ENCODE peak calls at places on chromosomes 1 and 21, in four cellular contexts. One of them, this sample, is unnamed.

GRCh38 chr1:17437260-17438175 is 2.0 kb downstream of the RCC2 start:
- DNase-seq in cardiac fibroblast: peak
- DNase-seq in hepatocyte: peak
- DNase-seq in fibroblast of pulmonary artery: peak
- DNase-seq in this sample: peak

GRCh38 chr1:117842408-117843170 is 86.8 kb downstream of the GDAP2 start:
- DNase-seq in cardiac fibroblast: no peak
- DNase-seq in hepatocyte: no peak
- DNase-seq in fibroblast of pulmonary artery: no peak
- DNase-seq in this sample: no peak

GRCh38 chr1:55375617-55376258 is 160.6 kb upstream of the USP24 start:
- DNase-seq in cardiac fibroblast: peak
- DNase-seq in fibroblast of pulmonary artery: peak
- DNase-seq in hepatocyte: peak
- DNase-seq in this sample: peak

GRCh38 chr1:43134640-43135039 is 37.5 kb downstream of the EBNA1BP2 start:
- DNase-seq in cardiac fibroblast: no peak
- DNase-seq in fibroblast of pulmonary artery: no peak
- DNase-seq in hepatocyte: no peak
- DNase-seq in this sample: no peak

GRCh38 chr1:178101654-178102053 is 7.8 kb downstream of the RASAL2 start:
- DNase-seq in fibroblast of pulmonary artery: peak
- DNase-seq in cardiac fibroblast: peak
- DNase-seq in hepatocyte: peak
- DNase-seq in this sample: no peak

GRCh38 chr1:3307359-3307758 is 147.1 kb upstream of the ARHGEF16 start:
- DNase-seq in fibroblast of pulmonary artery: no peak
- DNase-seq in cardiac fibroblast: no peak
- DNase-seq in hepatocyte: no peak
- DNase-seq in this sample: no peak

GRCh38 chr1:43975249-43975961 is 645 bp downstream of the ATP6V0B start:
- DNase-seq in cardiac fibroblast: peak
- DNase-seq in hepatocyte: peak
- DNase-seq in fibroblast of pulmonary artery: peak
- DNase-seq in this sample: no peak

GRCh38 chr1:45205000-45205909 is 1.1 kb downstream of the ZSWIM5 start:
- DNase-seq in fibroblast of pulmonary artery: peak
- DNase-seq in hepatocyte: peak
- DNase-seq in cardiac fibroblast: peak
- DNase-seq in this sample: peak

GRCh38 chr1:23664837-23665795 is 26.5 kb upstream of the RPL11 start:
- DNase-seq in fibroblast of pulmonary artery: peak
- DNase-seq in hepatocyte: no peak
- DNase-seq in cardiac fibroblast: peak
- DNase-seq in this sample: peak

GRCh38 chr1:153612755-153613331 is at the start of gene S100A16:
- DNase-seq in cardiac fibroblast: peak
- DNase-seq in hepatocyte: peak
- DNase-seq in fibroblast of pulmonary artery: peak
- DNase-seq in this sample: peak

GRCh38 chr1:53390261-53390660 is 62.4 kb upstream of the LRP8 start:
- DNase-seq in fibroblast of pulmonary artery: no peak
- DNase-seq in cardiac fibroblast: no peak
- DNase-seq in hepatocyte: no peak
- DNase-seq in this sample: no peak

GRCh38 chr1:9867408-9868243 is 42.4 kb downstream of the CTNNBIP1 start:
- DNase-seq in hepatocyte: peak
- DNase-seq in fibroblast of pulmonary artery: peak
- DNase-seq in cardiac fibroblast: peak
- DNase-seq in this sample: peak

GRCh38 chr1:25774921-25775774 is 24.8 kb upstream of the SELENON start:
- DNase-seq in cardiac fibroblast: no peak
- DNase-seq in hepatocyte: no peak
- DNase-seq in fibroblast of pulmonary artery: no peak
- DNase-seq in this sample: no peak

GRCh38 chr21:14678987-14679574 is 133.0 kb upstream of the SAMSN1 start:
- DNase-seq in cardiac fibroblast: no peak
- DNase-seq in hepatocyte: no peak
- DNase-seq in fibroblast of pulmonary artery: no peak
- DNase-seq in this sample: no peak

GRCh38 chr1:205518616-205519540 is 14.4 kb downstream of the CDK18 start:
- DNase-seq in fibroblast of pulmonary artery: no peak
- DNase-seq in hepatocyte: no peak
- DNase-seq in cardiac fibroblast: no peak
- DNase-seq in this sample: no peak

GRCh38 chr1:2412773-2413494 is 570 bp upstream of the PEX10 start:
- DNase-seq in hepatocyte: peak
- DNase-seq in fibroblast of pulmonary artery: peak
- DNase-seq in cardiac fibroblast: no peak
- DNase-seq in this sample: no peak

DNA sequence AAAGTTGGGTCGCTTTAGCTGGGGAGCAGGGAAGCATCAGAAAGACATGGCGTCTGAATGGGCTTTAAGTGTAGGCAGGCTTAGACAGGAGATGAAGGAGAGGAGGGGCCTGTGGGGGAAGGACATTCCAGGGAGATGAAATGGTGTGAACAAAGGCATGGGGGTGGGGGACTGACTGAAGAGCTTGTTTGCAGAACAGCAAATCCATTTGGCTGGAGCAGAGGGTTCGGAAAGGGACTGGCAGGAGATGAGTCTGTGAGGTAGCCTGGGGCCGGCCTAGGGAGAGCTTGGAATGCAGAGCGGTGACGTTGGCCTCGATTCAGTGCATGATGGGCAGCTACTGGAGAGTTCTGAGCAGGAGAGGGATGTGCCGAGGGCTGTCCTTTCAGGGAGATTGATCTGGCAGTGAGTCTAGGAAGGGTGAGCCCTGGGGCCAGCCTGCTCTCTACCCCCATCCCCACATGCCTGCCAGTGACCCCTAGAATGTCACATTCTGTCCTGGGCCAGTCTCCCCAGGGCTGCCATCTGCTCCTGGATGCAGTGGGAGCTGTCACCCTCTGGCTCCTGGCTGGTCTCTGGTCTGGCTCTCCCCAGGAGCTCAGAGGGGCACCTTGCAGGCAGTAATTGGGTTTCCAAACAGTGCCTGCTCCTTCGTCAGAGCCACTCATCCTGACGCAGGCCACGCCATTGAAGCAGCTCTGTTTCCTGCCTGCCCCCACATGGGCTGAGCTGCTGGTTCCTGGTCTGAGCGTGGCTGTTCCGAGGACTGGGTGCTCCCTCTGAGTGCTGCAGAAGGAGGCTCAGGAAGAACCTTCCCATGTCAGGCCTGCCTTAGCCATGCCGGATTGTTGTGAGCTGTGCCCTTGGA is 22.3 kb upstream of the TMEM222 start:
- DNase-seq in cardiac fibroblast: peak
- DNase-seq in hepatocyte: peak
- DNase-seq in fibroblast of pulmonary artery: peak
- DNase-seq in this sample: peak
- H3K4me3 ChIP-seq in cardiac fibroblast: no peak
- H3K4me3 ChIP-seq in hepatocyte: no peak
- H3K4me3 ChIP-seq in fibroblast of pulmonary artery: no peak
- H3K4me3 ChIP-seq in this sample: no peak

DNA sequence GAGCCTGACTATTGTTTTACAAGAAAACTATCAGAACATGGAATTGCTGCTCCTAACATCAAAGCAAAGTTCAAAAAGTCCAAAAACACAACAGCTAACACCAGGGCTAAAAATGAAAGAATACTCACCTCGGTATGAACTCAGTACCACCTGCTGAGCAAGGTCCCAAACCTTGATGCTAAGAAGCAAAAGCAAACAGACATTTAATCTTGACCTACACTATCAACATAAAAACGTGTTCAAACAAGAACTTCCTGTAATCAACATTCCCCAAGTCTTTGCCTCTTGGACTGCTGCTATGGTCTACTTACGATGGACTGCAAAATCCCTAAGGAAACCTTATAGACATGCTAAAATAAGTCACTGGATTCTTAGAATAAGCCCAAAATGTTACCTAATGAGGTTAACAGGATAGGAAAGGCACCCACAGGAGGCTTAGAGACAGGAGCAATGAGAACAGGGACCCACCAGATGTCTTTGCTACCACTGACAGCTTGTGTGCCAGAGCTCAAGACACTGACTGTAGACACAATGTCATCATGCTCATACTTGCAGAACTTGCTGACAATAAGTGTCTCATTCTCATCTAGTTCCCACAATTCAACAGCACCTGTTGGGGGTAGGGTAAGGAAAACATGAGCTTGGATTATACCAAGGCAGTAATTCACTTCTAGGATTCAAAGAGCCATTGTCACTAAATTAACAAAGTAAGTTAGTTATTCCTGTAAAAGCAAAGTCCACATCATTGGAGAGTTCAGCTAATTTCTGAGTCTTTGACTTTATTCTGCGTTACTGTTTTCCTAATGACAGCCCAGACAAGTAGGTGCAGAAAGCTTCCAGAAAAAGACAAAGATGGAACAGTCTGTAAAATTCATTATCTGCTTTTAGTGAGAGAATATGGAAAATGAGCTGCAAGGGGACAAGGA is 1.8 kb downstream of the WDR77 start:
- DNase-seq in hepatocyte: no peak
- DNase-seq in cardiac fibroblast: no peak
- DNase-seq in fibroblast of pulmonary artery: no peak
- DNase-seq in this sample: no peak
- TF ChIP-seq CTCF in hepatocyte: no peak
- TF ChIP-seq CTCF in cardiac fibroblast: no peak
- TF ChIP-seq CTCF in fibroblast of pulmonary artery: no peak
- TF ChIP-seq CTCF in this sample: no peak

DNA sequence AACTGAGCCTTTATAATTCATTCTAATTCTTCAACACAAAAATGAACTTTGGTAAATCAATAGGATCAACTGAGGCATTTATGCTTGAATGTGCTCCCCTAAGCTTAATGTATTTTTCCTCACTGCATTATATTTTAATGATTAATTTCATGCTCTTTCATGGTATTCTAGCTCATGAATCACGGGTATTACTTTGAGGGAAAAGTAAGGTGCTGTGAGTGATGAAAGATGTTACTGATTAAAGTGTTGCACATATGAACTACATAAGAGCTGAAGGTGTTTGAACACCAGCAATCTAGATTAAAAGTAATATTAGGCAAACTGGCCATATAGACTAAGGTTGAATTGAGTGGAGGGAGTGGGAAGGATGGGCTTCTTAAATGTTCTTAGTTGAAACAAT is 1.9 kb downstream of the DPYD start:
- DNase-seq in fibroblast of pulmonary artery: no peak
- DNase-seq in hepatocyte: no peak
- DNase-seq in cardiac fibroblast: no peak
- DNase-seq in this sample: no peak
- H3K4me3 ChIP-seq in fibroblast of pulmonary artery: peak
- H3K4me3 ChIP-seq in hepatocyte: no peak
- H3K4me3 ChIP-seq in cardiac fibroblast: peak
- H3K4me3 ChIP-seq in this sample: no peak

DNA sequence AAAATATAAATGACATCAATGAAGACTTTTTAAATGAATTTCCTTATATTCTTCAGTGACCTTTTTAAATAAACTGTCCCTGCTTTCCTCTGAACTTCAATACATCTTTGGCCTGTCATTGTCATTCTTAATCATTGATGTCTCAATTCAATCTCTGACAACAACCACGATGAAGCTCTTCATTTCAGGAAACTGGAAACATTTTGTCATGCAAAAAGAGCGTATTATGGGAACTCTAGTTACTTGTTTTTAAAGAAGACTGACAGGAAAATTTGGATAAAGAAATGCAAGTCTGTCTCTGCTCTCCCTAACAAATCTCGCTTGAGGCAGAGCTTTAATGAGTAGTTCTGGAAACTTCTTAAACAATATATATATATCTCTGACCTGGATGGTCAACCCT is 535.8 kb upstream of the ADGRL2 start:
- DNase-seq in fibroblast of pulmonary artery: no peak
- DNase-seq in hepatocyte: no peak
- DNase-seq in cardiac fibroblast: no peak
- DNase-seq in this sample: no peak
- TF ChIP-seq CTCF in fibroblast of pulmonary artery: no peak
- TF ChIP-seq CTCF in hepatocyte: no peak
- TF ChIP-seq CTCF in cardiac fibroblast: no peak
- TF ChIP-seq CTCF in this sample: no peak

GRCh38 chr21:41506526-41507520 is 1.1 kb downstream of the TMPRSS2 start:
- DNase-seq in fibroblast of pulmonary artery: no peak
- DNase-seq in hepatocyte: no peak
- DNase-seq in cardiac fibroblast: no peak
- DNase-seq in this sample: no peak
- H3K4me3 ChIP-seq in fibroblast of pulmonary artery: no peak
- H3K4me3 ChIP-seq in hepatocyte: peak
- H3K4me3 ChIP-seq in cardiac fibroblast: no peak
- H3K4me3 ChIP-seq in this sample: no peak

DNA sequence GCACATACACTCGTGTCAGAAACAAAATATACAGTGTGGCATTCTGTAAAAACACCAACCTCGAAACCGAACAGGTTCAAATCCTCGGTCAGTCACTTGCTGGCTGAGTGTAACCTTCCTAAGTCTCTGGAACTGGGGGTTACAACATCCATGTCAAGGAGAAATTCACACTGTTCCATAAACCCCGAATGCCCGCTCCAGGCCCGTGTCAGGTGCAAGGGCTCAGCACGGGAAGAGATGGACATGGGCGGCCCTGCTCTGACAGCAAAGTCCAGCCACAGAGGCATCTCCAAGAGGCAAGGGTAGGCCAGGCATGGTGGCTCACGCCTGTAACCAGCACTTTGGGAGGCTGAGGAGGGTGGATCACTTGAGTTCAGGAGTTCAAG is 79.5 kb downstream of the SLC66A1 start:
- DNase-seq in cardiac fibroblast: no peak
- DNase-seq in hepatocyte: no peak
- DNase-seq in fibroblast of pulmonary artery: no peak
- DNase-seq in this sample: no peak
- TF ChIP-seq CTCF in cardiac fibroblast: no peak
- TF ChIP-seq CTCF in hepatocyte: no peak
- TF ChIP-seq CTCF in fibroblast of pulmonary artery: no peak
- TF ChIP-seq CTCF in this sample: no peak

GRCh38 chr1:59804301-59804700 is 10.4 kb upstream of the HOOK1 start:
- DNase-seq in fibroblast of pulmonary artery: no peak
- DNase-seq in hepatocyte: no peak
- DNase-seq in cardiac fibroblast: no peak
- DNase-seq in this sample: no peak
- H3K4me3 ChIP-seq in fibroblast of pulmonary artery: no peak
- H3K4me3 ChIP-seq in hepatocyte: no peak
- H3K4me3 ChIP-seq in cardiac fibroblast: no peak
- H3K4me3 ChIP-seq in this sample: no peak

DNA sequence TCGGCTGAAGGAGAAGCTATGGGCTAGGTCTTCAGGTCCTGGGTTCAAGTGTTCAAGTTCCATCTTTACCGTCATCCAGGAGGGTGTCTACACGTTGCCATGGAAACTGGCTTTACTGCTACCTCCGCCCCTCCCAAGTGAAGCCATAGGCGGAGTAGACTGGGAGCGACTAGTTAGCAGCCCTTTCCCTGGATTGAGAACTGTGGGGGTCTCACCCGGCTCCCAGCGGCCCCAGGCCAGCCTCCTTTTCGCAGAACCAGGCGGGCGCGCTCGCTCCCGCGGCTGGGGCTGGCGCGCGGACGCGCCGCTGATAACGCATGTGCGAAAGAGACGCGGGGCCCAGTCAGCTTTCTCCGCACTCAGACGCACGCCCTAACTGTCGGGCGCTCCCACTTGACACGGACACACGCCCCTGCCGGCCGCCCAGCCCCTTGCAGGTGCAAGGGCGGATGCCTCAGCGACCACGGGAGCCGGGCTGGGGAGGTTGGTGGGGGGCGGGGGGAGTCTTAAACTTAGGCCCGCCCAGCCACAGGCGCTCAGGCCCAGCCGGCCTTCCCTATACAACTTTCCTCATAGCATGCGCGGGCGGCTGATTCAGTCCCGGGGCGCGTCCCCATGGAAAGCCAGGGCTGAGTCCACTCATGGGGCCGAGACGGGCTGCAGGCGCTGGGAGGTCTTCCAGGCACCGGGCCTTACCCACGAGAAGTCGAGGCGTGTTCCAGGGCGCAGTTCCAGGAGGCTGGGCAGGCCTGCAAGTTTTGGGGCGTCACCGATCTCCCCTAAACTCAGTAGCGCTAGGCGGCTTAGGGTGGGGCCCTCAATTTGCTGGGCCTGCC is 7.4 kb downstream of the EFNA4 start:
- DNase-seq in fibroblast of pulmonary artery: peak
- DNase-seq in cardiac fibroblast: peak
- DNase-seq in hepatocyte: peak
- DNase-seq in this sample: peak
- TF ChIP-seq CTCF in fibroblast of pulmonary artery: peak
- TF ChIP-seq CTCF in cardiac fibroblast: peak
- TF ChIP-seq CTCF in hepatocyte: peak
- TF ChIP-seq CTCF in this sample: peak